ENCODE peak calls at places on chromosomes 11 and 22, in eight cellular contexts. V is fibroblast of mammary gland; D is astrocyte of the spinal cord; J is amniotic stem cell; C is GM12892; X is LoVo; Q is GF-D8; W is activated CD4-positive, alpha-beta memory T cell treated with anti-CD3 and anti-CD28 coated beads for 36 hours. T is an unnamed sample.

GRCh38 chr11:34633990-34634725 is 13.3 kb downstream of the EHF start:
- DNase-seq in V (peak; percentile 57), D (no peak), J (no peak), C (no peak), X (no peak), Q (peak; percentile 1), W (no peak), T (no peak)

GRCh38 chr11:2090172-2091111 is 48.7 kb downstream of the IGF2 start:
- DNase-seq in V (no peak), D (no peak), J (no peak), C (no peak), X (no peak), Q (no peak), W (no peak), T (no peak)

GRCh38 chr22:50587407-50587806 is 4.8 kb upstream of the CHKB start:
- DNase-seq in V (no peak), D (no peak), J (no peak), C (no peak), X (no peak), Q (no peak), W (no peak), T (no peak)

GRCh38 chr11:3127706-3128355 is 37.3 kb downstream of the OSBPL5 start:
- DNase-seq in V (no peak), D (no peak), J (no peak), C (no peak), X (no peak), Q (no peak), W (no peak), T (no peak)

GRCh38 chr11:124415356-124415923 is 9.2 kb downstream of the OR8B4 start:
- DNase-seq in V (peak; percentile 71), D (peak; percentile 64), J (peak; percentile 39), C (no peak), X (peak; percentile 73), Q (peak; percentile 60), W (no peak), T (peak; percentile 69)

GRCh38 chr11:17563248-17563647 is 16.2 kb downstream of the OTOG start:
- DNase-seq in V (no peak), D (no peak), J (no peak), C (no peak), X (no peak), Q (no peak), W (no peak), T (no peak)

GRCh38 chr22:42799462-42800405 is 57.3 kb downstream of the ARFGAP3 start:
- DNase-seq in V (peak; percentile 23), D (no peak), J (no peak), C (no peak), X (no peak), Q (no peak), W (no peak), T (no peak)

GRCh38 chr11:114821626-114822025 is 143.3 kb downstream of the NXPE2 start:
- DNase-seq in V (peak; percentile 1), D (no peak), J (no peak), C (no peak), X (no peak), Q (no peak), W (no peak), T (no peak)

GRCh38 chr11:134361241-134361640 is 29.5 kb downstream of the GLB1L2 start:
- DNase-seq in V (no peak), D (no peak), J (no peak), C (no peak), X (no peak), Q (no peak), W (no peak), T (peak; percentile 17)

GRCh38 chr11:20881328-20882079 is 212.1 kb downstream of the NELL1 start:
- DNase-seq in V (no peak), D (no peak), J (no peak), C (no peak), X (no peak), Q (no peak), W (no peak), T (no peak)

GRCh38 chr11:89016214-89016613 is 49.6 kb downstream of the GRM5 start:
- DNase-seq in V (no peak), D (no peak), J (no peak), C (no peak), X (no peak), Q (no peak), W (no peak), T (no peak)

GRCh38 chr11:117851091-117851490 is 25.4 kb downstream of the FXYD6 start:
- DNase-seq in V (peak; percentile 37), D (peak; percentile 83), J (no peak), C (no peak), X (no peak), Q (no peak), W (no peak), T (no peak)

GRCh38 chr11:77710358-77710757 is 72.8 kb upstream of the CLNS1A start:
- DNase-seq in V (peak; percentile 36), D (peak; percentile 58), J (peak; percentile 10), C (no peak), X (no peak), Q (no peak), W (no peak), T (peak; percentile 10)

GRCh38 chr11:3207530-3208189 is 11.0 kb downstream of the MRGPRG start:
- DNase-seq in V (no peak), D (no peak), J (no peak), C (no peak), X (no peak), Q (no peak), W (no peak), T (no peak)

GRCh38 chr11:102399189-102399588 is 52.2 kb downstream of the BIRC2 start:
- DNase-seq in V (no peak), D (no peak), J (no peak), C (no peak), X (no peak), Q (no peak), W (no peak), T (no peak)

GRCh38 chr11:3340025-3340424 is 38.9 kb downstream of the ZNF195 start:
- DNase-seq in V (peak; percentile 77), D (peak; percentile 62), J (peak; percentile 62), C (no peak), X (peak; percentile 25), Q (no peak), W (no peak), T (peak; percentile 46)

GRCh38 chr11:128685383-128686044 is 8.4 kb upstream of the FLI1 start:
- DNase-seq in V (no peak), D (no peak), J (no peak), C (no peak), X (no peak), Q (no peak), W (no peak), T (no peak)

GRCh38 chr11:125287467-125288232 is 123.1 kb downstream of the PKNOX2 start:
- DNase-seq in V (peak; percentile 24), D (peak; percentile 41), J (no peak), C (no peak), X (no peak), Q (no peak), W (no peak), T (peak; percentile 32)

GRCh38 chr11:124892750-124893454 is 4.8 kb downstream of the ROBO4 start:
- DNase-seq in V (no peak), D (no peak), J (no peak), C (no peak), X (no peak), Q (no peak), W (no peak), T (peak; percentile 64)

GRCh38 chr11:114285599-114285998 is 10.6 kb upstream of the NNMT start:
- DNase-seq in V (peak; percentile 64), D (peak; percentile 61), J (no peak), C (no peak), X (peak; percentile 34), Q (no peak), W (no peak), T (peak; percentile 28)

GRCh38 chr22:44200855-44201550 is 20.3 kb downstream of the PARVG start:
- DNase-seq in V (no peak), D (no peak), J (no peak), C (no peak), X (no peak), Q (peak; percentile 47), W (no peak), T (no peak)

GRCh38 chr11:76626266-76626665 is 44.3 kb downstream of the LRRC32 start:
- DNase-seq in V (no peak), D (no peak), J (no peak), C (no peak), X (no peak), Q (no peak), W (no peak), T (no peak)

GRCh38 chr22:17786435-17787158 is 12.3 kb upstream of the BID start:
- DNase-seq in V (peak; percentile 71), D (peak; percentile 49), J (no peak), C (no peak), X (no peak), Q (peak; percentile 66), W (no peak), T (peak; percentile 85)

GRCh38 chr11:121389651-121390050 is 62.5 kb upstream of the SORL1 start:
- DNase-seq in V (no peak), D (peak; percentile 35), J (no peak), C (no peak), X (no peak), Q (no peak), W (no peak), T (no peak)

GRCh38 chr11:72041364-72042058 is 38.8 kb downstream of the NUMA1 start:
- DNase-seq in V (peak; percentile 58), D (peak; percentile 82), J (peak; percentile 72), C (no peak), X (peak; percentile 41), Q (peak; percentile 39), W (peak; percentile 55), T (peak; percentile 75)

GRCh38 chr11:113806403-113806802 is 26.8 kb downstream of the CLDN25 start:
- DNase-seq in V (peak; percentile 22), D (no peak), J (no peak), C (no peak), X (no peak), Q (peak; percentile 34), W (no peak), T (peak; percentile 64)

GRCh38 chr11:60924110-60924905 is at the start of gene TMEM132A:
- DNase-seq in V (peak; percentile 54), D (peak; percentile 58), J (peak; percentile 28), C (peak; percentile 72), X (peak; percentile 82), Q (no peak), W (no peak), T (peak; percentile 82)